ENCODE peak calls at places on chromosomes 1 and 21, in seven cellular contexts. One of them, this sample, is unnamed. For H3K4me1, the result is how much of the 10 kb centered on the place peaks cover.

GRCh38 chr1:37477198-37477931 is 3.0 kb downstream of the ZC3H12A start:
- DNase-seq in body of pancreas: peak
- DNase-seq in mammary epithelial cell: peak
- DNase-seq in left ventricle myocardium inferior: no peak
- DNase-seq in OCI-LY7: peak
- DNase-seq in mesendoderm: peak
- DNase-seq in K562: peak
- DNase-seq in this sample: peak

GRCh38 chr1:160978510-160978927 is 23.9 kb upstream of the ITLN2 start:
- DNase-seq in body of pancreas: peak
- DNase-seq in mammary epithelial cell: no peak
- DNase-seq in left ventricle myocardium inferior: no peak
- DNase-seq in OCI-LY7: no peak
- DNase-seq in mesendoderm: no peak
- DNase-seq in K562: no peak
- DNase-seq in this sample: no peak

GRCh38 chr1:203607169-203607873 is 19.3 kb upstream of the ATP2B4 start:
- DNase-seq in body of pancreas: peak
- DNase-seq in mammary epithelial cell: peak
- DNase-seq in left ventricle myocardium inferior: peak
- DNase-seq in OCI-LY7: no peak
- DNase-seq in mesendoderm: no peak
- DNase-seq in K562: peak
- DNase-seq in this sample: peak

GRCh38 chr1:208219659-208220282 is 24.4 kb downstream of the PLXNA2 start:
- DNase-seq in body of pancreas: peak
- DNase-seq in mammary epithelial cell: peak
- DNase-seq in left ventricle myocardium inferior: peak
- DNase-seq in OCI-LY7: no peak
- DNase-seq in mesendoderm: peak
- DNase-seq in K562: peak
- DNase-seq in this sample: no peak

GRCh38 chr1:31409946-31410858 is 2.8 kb upstream of the SERINC2 start:
- DNase-seq in body of pancreas: no peak
- DNase-seq in mammary epithelial cell: peak
- DNase-seq in left ventricle myocardium inferior: no peak
- DNase-seq in OCI-LY7: no peak
- DNase-seq in mesendoderm: no peak
- DNase-seq in K562: peak
- DNase-seq in this sample: no peak

GRCh38 chr1:38923607-38924006 is 18.0 kb downstream of the RHBDL2 start:
- DNase-seq in body of pancreas: no peak
- DNase-seq in mammary epithelial cell: no peak
- DNase-seq in left ventricle myocardium inferior: no peak
- DNase-seq in OCI-LY7: no peak
- DNase-seq in mesendoderm: no peak
- DNase-seq in K562: no peak
- DNase-seq in this sample: no peak

GRCh38 chr1:53048960-53049573 is 12.9 kb upstream of the PODN start:
- DNase-seq in body of pancreas: no peak
- DNase-seq in mammary epithelial cell: no peak
- DNase-seq in left ventricle myocardium inferior: no peak
- DNase-seq in OCI-LY7: no peak
- DNase-seq in mesendoderm: no peak
- DNase-seq in K562: no peak
- DNase-seq in this sample: no peak

GRCh38 chr1:36151845-36152203 is 2.5 kb upstream of the TRAPPC3 start:
- DNase-seq in body of pancreas: no peak
- DNase-seq in mammary epithelial cell: no peak
- DNase-seq in left ventricle myocardium inferior: no peak
- DNase-seq in OCI-LY7: peak
- DNase-seq in mesendoderm: no peak
- DNase-seq in K562: no peak
- DNase-seq in this sample: peak

GRCh38 chr1:41353744-41354143 is 7.5 kb upstream of the FOXO6 start:
- DNase-seq in body of pancreas: no peak
- DNase-seq in mammary epithelial cell: peak
- DNase-seq in left ventricle myocardium inferior: no peak
- DNase-seq in OCI-LY7: no peak
- DNase-seq in mesendoderm: no peak
- DNase-seq in K562: no peak
- DNase-seq in this sample: no peak

GRCh38 chr1:109785446-109786106 is 21.9 kb upstream of the EPS8L3 start:
- DNase-seq in body of pancreas: peak
- DNase-seq in mammary epithelial cell: no peak
- DNase-seq in left ventricle myocardium inferior: peak
- DNase-seq in OCI-LY7: no peak
- DNase-seq in mesendoderm: no peak
- DNase-seq in K562: no peak
- DNase-seq in this sample: no peak

GRCh38 chr1:109570414-109570813 is 22.0 kb downstream of the GNAI3 start:
- DNase-seq in body of pancreas: no peak
- DNase-seq in mammary epithelial cell: peak
- DNase-seq in left ventricle myocardium inferior: no peak
- DNase-seq in OCI-LY7: no peak
- DNase-seq in mesendoderm: peak
- DNase-seq in K562: no peak
- DNase-seq in this sample: no peak

GRCh38 chr1:84090447-84091244 is 53.4 kb upstream of the PRKACB start:
- DNase-seq in body of pancreas: no peak
- DNase-seq in mammary epithelial cell: no peak
- DNase-seq in left ventricle myocardium inferior: no peak
- DNase-seq in OCI-LY7: no peak
- DNase-seq in mesendoderm: no peak
- DNase-seq in K562: no peak
- DNase-seq in this sample: peak

DNA sequence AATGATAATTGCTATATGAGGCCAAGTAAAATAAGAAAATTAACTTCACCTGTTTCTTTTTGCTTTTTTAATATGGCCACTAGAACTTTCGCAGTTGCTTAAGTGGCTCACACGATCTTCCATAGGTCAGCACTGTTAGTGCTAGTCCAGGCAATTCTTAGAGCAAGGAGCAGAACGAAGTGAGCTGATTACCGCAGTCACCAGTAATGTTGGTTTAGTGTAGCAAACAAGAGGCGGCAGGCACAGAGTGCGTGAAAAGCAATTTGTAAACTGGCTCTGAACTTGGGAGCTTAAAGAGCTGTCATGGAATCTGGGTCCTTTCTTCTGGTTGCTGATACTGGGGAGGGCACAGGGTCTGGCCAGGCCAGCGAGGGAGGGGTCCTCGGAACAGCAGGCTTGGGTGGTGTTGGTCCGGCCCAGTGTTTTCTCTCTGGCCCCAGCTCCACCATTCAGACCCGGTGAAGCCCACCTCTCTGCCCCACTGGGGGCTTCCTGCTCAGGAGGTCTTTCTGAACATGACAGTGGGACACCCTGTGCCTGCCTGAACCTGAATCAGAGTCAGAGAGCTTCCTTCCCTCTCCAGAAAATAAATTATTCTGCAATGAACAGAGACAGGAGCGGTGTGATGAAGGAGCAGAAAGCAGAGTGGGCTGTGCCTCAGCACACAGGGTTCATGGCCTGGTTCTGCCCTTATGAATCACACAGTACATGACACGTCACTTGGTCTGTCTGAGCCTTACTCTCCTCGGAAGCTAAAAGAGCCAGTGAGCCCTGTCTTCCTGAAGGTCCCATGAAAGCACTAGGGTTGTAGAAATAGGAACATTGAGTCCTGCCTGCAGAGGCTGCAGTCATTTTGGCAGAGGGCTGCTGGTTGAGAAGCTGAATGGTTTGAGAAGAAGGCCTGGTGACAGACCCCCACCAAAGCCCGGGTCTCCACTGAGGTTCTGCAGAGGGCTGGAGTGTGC is 11.9 kb downstream of the ETS2 start:
- DNase-seq in body of pancreas: no peak
- DNase-seq in mammary epithelial cell: peak
- DNase-seq in left ventricle myocardium inferior: no peak
- DNase-seq in OCI-LY7: no peak
- DNase-seq in mesendoderm: no peak
- DNase-seq in K562: no peak
- DNase-seq in this sample: no peak
- H3K4me1 ChIP-seq in body of pancreas: under half
- H3K4me1 ChIP-seq in mammary epithelial cell: under half
- H3K4me1 ChIP-seq in left ventricle myocardium inferior: half or more
- H3K4me1 ChIP-seq in OCI-LY7: under half
- H3K4me1 ChIP-seq in mesendoderm: under half
- H3K4me1 ChIP-seq in K562: under half
- H3K4me1 ChIP-seq in this sample: under half

GRCh38 chr1:115255154-115255553 is 82.9 kb downstream of the NGF start:
- DNase-seq in body of pancreas: no peak
- DNase-seq in mammary epithelial cell: peak
- DNase-seq in left ventricle myocardium inferior: no peak
- DNase-seq in OCI-LY7: no peak
- DNase-seq in mesendoderm: no peak
- DNase-seq in K562: no peak
- DNase-seq in this sample: no peak

GRCh38 chr1:115246526-115246925 is 91.5 kb downstream of the NGF start:
- DNase-seq in body of pancreas: no peak
- DNase-seq in mammary epithelial cell: no peak
- DNase-seq in left ventricle myocardium inferior: no peak
- DNase-seq in OCI-LY7: no peak
- DNase-seq in mesendoderm: no peak
- DNase-seq in K562: no peak
- DNase-seq in this sample: no peak

GRCh38 chr1:115251856-115252255 is 86.2 kb downstream of the NGF start:
- DNase-seq in body of pancreas: no peak
- DNase-seq in mammary epithelial cell: peak
- DNase-seq in left ventricle myocardium inferior: no peak
- DNase-seq in OCI-LY7: no peak
- DNase-seq in mesendoderm: no peak
- DNase-seq in K562: no peak
- DNase-seq in this sample: no peak

GRCh38 chr1:115252585-115252984 is 85.5 kb downstream of the NGF start:
- DNase-seq in body of pancreas: no peak
- DNase-seq in mammary epithelial cell: no peak
- DNase-seq in left ventricle myocardium inferior: no peak
- DNase-seq in OCI-LY7: no peak
- DNase-seq in mesendoderm: no peak
- DNase-seq in K562: no peak
- DNase-seq in this sample: no peak

DNA sequence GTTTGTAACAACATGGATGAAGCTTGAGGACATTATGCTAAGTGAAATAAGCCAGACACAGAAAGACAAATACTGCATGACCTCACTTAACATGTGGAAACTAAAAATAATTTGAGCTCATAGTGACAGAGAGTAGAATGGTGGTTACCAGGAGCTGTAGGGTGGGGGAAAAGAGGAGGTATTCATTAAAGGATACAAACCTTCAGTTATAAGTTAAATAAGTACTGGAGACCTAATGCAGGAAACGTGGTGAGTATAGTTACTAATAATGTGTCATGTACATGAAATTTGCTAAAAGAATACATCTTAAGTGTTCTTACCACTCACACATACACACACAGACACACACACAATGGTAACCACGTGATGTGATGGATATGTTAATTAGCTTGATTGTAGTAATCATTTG is 86.7 kb downstream of the NGF start:
- DNase-seq in body of pancreas: no peak
- DNase-seq in mammary epithelial cell: no peak
- DNase-seq in left ventricle myocardium inferior: no peak
- DNase-seq in OCI-LY7: no peak
- DNase-seq in mesendoderm: no peak
- DNase-seq in K562: no peak
- DNase-seq in this sample: no peak
- H3K4me3 ChIP-seq in body of pancreas: no peak
- H3K4me3 ChIP-seq in mammary epithelial cell: no peak
- H3K4me3 ChIP-seq in left ventricle myocardium inferior: no peak
- H3K4me3 ChIP-seq in OCI-LY7: no peak
- H3K4me3 ChIP-seq in mesendoderm: no peak
- H3K4me3 ChIP-seq in K562: no peak
- H3K4me3 ChIP-seq in this sample: no peak

DNA sequence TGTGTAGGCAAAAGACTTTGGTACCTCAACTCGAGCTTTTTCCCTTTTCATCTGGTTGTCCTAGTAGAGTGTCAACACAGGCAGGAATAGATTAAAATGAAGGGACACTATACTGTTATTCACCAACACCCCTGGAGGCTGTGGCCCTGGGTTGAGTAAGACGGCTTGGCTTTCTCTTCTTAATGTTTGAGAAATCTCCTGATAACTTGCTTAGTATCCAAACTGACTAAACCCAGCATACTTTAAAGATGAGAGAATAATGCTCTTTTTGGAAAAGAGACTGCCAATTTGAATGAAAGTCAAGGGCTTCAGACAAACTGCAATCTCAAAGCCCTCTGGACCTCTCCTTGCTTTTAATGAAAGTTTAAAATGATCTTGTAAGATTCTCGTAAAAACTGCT is 2.6 kb upstream of the SLC30A1 start:
- DNase-seq in body of pancreas: no peak
- DNase-seq in mammary epithelial cell: no peak
- DNase-seq in left ventricle myocardium inferior: no peak
- DNase-seq in OCI-LY7: no peak
- DNase-seq in mesendoderm: no peak
- DNase-seq in K562: no peak
- DNase-seq in this sample: no peak
- H3K27ac ChIP-seq in body of pancreas: no peak
- H3K27ac ChIP-seq in mammary epithelial cell: no peak
- H3K27ac ChIP-seq in left ventricle myocardium inferior: peak
- H3K27ac ChIP-seq in OCI-LY7: peak
- H3K27ac ChIP-seq in mesendoderm: no peak
- H3K27ac ChIP-seq in K562: no peak
- H3K27ac ChIP-seq in this sample: no peak

GRCh38 chr21:39173999-39174398 is 9.3 kb downstream of the PSMG1 start:
- DNase-seq in body of pancreas: no peak
- DNase-seq in mammary epithelial cell: no peak
- DNase-seq in left ventricle myocardium inferior: no peak
- DNase-seq in OCI-LY7: no peak
- DNase-seq in mesendoderm: peak
- DNase-seq in K562: no peak
- DNase-seq in this sample: no peak

GRCh38 chr21:39176312-39176711 is 6.9 kb downstream of the PSMG1 start:
- DNase-seq in body of pancreas: no peak
- DNase-seq in mammary epithelial cell: no peak
- DNase-seq in left ventricle myocardium inferior: no peak
- DNase-seq in OCI-LY7: no peak
- DNase-seq in mesendoderm: no peak
- DNase-seq in K562: no peak
- DNase-seq in this sample: no peak

GRCh38 chr21:39169906-39170305 is 13.3 kb downstream of the PSMG1 start:
- DNase-seq in body of pancreas: no peak
- DNase-seq in mammary epithelial cell: no peak
- DNase-seq in left ventricle myocardium inferior: no peak
- DNase-seq in OCI-LY7: no peak
- DNase-seq in mesendoderm: no peak
- DNase-seq in K562: no peak
- DNase-seq in this sample: no peak

GRCh38 chr21:39175665-39176064 is 7.6 kb downstream of the PSMG1 start:
- DNase-seq in body of pancreas: no peak
- DNase-seq in mammary epithelial cell: no peak
- DNase-seq in left ventricle myocardium inferior: no peak
- DNase-seq in OCI-LY7: no peak
- DNase-seq in mesendoderm: no peak
- DNase-seq in K562: no peak
- DNase-seq in this sample: no peak

DNA sequence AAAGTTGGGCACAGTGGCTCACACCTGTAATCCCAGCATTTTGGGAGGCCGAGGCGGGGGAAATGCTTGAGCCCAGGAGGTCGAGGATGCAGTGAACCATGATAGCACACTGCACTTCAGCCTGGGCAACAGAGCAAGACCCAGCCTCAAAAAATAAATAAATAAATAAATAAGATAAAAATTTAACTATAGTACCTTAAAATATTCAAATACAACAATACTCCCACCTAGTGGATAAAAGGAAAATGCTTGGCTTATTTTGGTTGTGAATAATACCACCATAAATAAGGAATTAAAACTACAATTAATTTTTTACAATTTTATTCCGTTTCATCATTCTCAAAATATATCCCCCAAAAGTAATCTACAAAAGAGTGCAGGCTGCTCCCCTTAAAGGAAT is 8.1 kb downstream of the PSMG1 start:
- DNase-seq in body of pancreas: no peak
- DNase-seq in mammary epithelial cell: no peak
- DNase-seq in left ventricle myocardium inferior: no peak
- DNase-seq in OCI-LY7: peak
- DNase-seq in mesendoderm: no peak
- DNase-seq in K562: no peak
- DNase-seq in this sample: no peak
- H3K4me1 ChIP-seq in body of pancreas: under half
- H3K4me1 ChIP-seq in mammary epithelial cell: under half
- H3K4me1 ChIP-seq in left ventricle myocardium inferior: under half
- H3K4me1 ChIP-seq in OCI-LY7: under half
- H3K4me1 ChIP-seq in mesendoderm: under half
- H3K4me1 ChIP-seq in K562: under half
- H3K4me1 ChIP-seq in this sample: under half

This sample was measured in CD8-positive, alpha-beta T cell.